ENCODE peak calls at places on chromosomes 2 and 18, in nine cellular contexts. N is hepatocyte, F is thyroid gland, X is cardiac muscle cell, O is neural progenitor cell, Y is H9, G is mesendoderm, W is PC-3, K is iPS DF 6.9. V is an unnamed sample. For H3K4me1, the result is how much of the 10 kb centered on the place peaks cover.

GRCh38 chr18:57438669-57439616 is 3.8 kb downstream of the ONECUT2 start:
- DNase-seq in X (no peak), F (no peak), W (no peak), G (peak), Y (no peak), N (no peak), O (peak), K (no peak), V (no peak)

GRCh38 chr2:49360051-49360767 is 205.9 kb upstream of the FSHR start:
- DNase-seq in F (no peak), O (peak), K (no peak), X (no peak), W (no peak), G (no peak), N (no peak), Y (no peak), V (no peak)

GRCh38 chr18:45957100-45957499 is 10.0 kb downstream of the EPG5 start:
- DNase-seq in G (no peak), F (no peak), X (peak), K (no peak), W (no peak), O (no peak), N (no peak), Y (no peak), V (no peak)

GRCh38 chr18:79940814-79941472 is 10.5 kb downstream of the SLC66A2 start:
- DNase-seq in X (no peak), N (no peak), K (no peak), Y (peak), O (no peak), W (no peak), G (no peak), F (no peak), V (no peak)

GRCh38 chr18:45449761-45450227 is 165.5 kb upstream of the SLC14A2 start:
- DNase-seq in F (peak), N (peak), X (peak), K (no peak), O (no peak), G (no peak), Y (no peak), W (no peak), V (no peak)

GRCh38 chr2:122749347-122749850 is 993.9 kb downstream of the TSN start:
- DNase-seq in K (no peak), W (peak), N (no peak), Y (no peak), O (no peak), G (no peak), X (peak), F (no peak), V (no peak)

GRCh38 chr2:172909454-172909853 is 166.2 kb upstream of the MAP3K20 start:
- DNase-seq in O (no peak), N (no peak), G (no peak), F (no peak), W (no peak), Y (no peak), X (no peak), K (no peak), V (no peak)

GRCh38 chr2:215540646-215541045 is 104.8 kb upstream of the FN1 start:
- DNase-seq in Y (no peak), X (peak), W (peak), O (no peak), N (no peak), F (no peak), K (no peak), G (no peak), V (no peak)

GRCh38 chr18:8895987-8896619 is 190.7 kb downstream of the MTCL1 start:
- DNase-seq in W (peak), X (peak), G (no peak), O (no peak), F (no peak), N (no peak), K (no peak), Y (no peak), V (no peak)

GRCh38 chr2:183059561-183059960 is 19.0 kb upstream of the DUSP19 start:
- DNase-seq in W (peak), O (no peak), F (no peak), N (peak), K (no peak), Y (no peak), X (peak), G (no peak), V (no peak)

GRCh38 chr2:41992700-41993070 is 55.1 kb upstream of the PKDCC start:
- DNase-seq in W (no peak), N (no peak), G (peak), O (no peak), K (no peak), Y (peak), F (no peak), X (no peak), V (no peak)

GRCh38 chr2:176270100-176270750 is 983 bp downstream of the MTX2 start:
- DNase-seq in F (no peak), O (no peak), K (no peak), X (no peak), Y (no peak), W (peak), N (no peak), G (no peak), V (no peak)

GRCh38 chr2:18630101-18630500 is 40.7 kb upstream of the NT5C1B start:
- DNase-seq in Y (no peak), O (no peak), F (no peak), X (peak), W (peak), G (no peak), K (no peak), N (no peak), V (no peak)

GRCh38 chr2:50754514-50754913 is 277.4 kb downstream of the NRXN1 start:
- DNase-seq in X (no peak), G (no peak), F (no peak), Y (no peak), N (no peak), O (no peak), K (no peak), W (no peak), V (no peak)

GRCh38 chr2:230902180-230902899 is 22.7 kb downstream of the GPR55 start:
- DNase-seq in N (peak), Y (peak), G (peak), O (peak), X (peak), W (peak), F (peak), K (peak), V (no peak)

GRCh38 chr2:74181739-74182138 is 3.1 kb upstream of the MOB1A start:
- DNase-seq in X (no peak), O (no peak), W (no peak), N (no peak), K (no peak), G (no peak), F (no peak), Y (no peak), V (no peak)

GRCh38 chr2:191539068-191539467 is 138.9 kb upstream of the NABP1 start:
- DNase-seq in N (peak), O (peak), G (peak), W (peak), Y (no peak), K (peak), X (peak), F (peak), V (no peak)

GRCh38 chr2:3290655-3291054 is 87.0 kb downstream of the EIPR1 start:
- DNase-seq in W (no peak), G (no peak), F (peak), K (no peak), O (no peak), X (no peak), N (no peak), Y (no peak), V (no peak)

GRCh38 chr18:36247036-36247435 is 50.5 kb upstream of the FHOD3 start:
- DNase-seq in G (peak), W (no peak), X (no peak), N (no peak), O (no peak), Y (peak), F (no peak), K (no peak), V (no peak)

GRCh38 chr2:71575966-71576365 is 122.6 kb downstream of the DYSF start:
- DNase-seq in F (no peak), Y (no peak), W (no peak), N (no peak), G (no peak), O (no peak), K (no peak), X (no peak), V (no peak)

DNA sequence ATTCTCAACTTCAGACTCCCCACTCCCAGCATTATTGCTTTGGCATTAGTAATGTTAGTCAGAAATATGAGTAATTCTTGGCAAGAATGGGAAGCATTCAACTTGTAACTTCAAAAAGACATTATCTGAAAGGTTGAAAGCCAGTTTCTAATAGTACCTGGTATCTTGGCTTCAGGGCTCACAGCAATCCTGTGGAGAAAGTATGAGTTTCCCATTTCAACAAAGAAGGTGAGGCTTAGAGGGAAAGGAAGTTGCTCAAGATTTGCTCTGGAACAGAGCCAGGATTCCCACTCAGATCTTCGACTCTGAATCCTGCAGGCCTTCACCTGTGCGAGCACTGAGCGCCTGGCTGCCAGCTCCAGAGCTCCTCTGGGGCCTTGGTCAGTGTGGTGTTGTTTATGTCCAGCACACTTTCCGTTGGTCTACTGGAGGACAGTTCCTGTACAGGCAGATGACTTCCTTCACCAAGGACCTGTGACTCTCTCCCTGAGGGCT is 136.1 kb downstream of the MCFD2 start:
- DNase-seq in F (no peak), Y (no peak), G (no peak), O (no peak), K (no peak), W (peak), N (no peak), X (peak), V (peak)
- H3K4me1 ChIP-seq in F (under half), Y (under half), G (under half), O (under half), K (under half), W (under half), N (under half), X (under half), V (under half)

DNA sequence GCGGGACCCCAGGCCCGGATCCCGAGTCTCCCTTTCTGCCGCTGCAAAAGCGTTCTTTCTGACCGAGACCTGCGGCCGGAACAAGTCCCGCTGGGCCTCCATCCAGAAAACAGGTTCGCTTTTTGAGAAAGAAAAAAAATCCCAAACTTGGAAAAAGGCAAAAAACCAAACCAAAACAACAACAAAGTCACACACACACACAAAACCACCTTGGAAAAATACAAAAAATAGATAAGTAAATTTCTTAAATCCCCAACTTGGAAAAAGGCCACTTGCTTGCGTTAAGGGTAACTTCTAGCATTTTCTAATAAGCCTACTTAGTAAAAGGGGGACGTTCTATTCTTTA is 250 bp upstream of the CHST10 start:
- DNase-seq in O (no peak), K (no peak), F (peak), W (no peak), G (no peak), Y (no peak), N (no peak), X (no peak), V (no peak)
- H3K27ac ChIP-seq in O (peak), K (no peak), F (peak), W (peak), G (peak), Y (no peak), N (peak), X (peak), V (peak)

GRCh38 chr2:101983928-101984327 is 7.8 kb upstream of the IL1R2 start:
- DNase-seq in N (no peak), W (peak), F (no peak), X (no peak), O (peak), Y (no peak), G (no peak), K (no peak), V (no peak)

GRCh38 chr2:101984656-101985055 is 7.1 kb upstream of the IL1R2 start:
- DNase-seq in Y (no peak), X (no peak), F (no peak), G (no peak), N (no peak), W (no peak), K (no peak), O (no peak), V (no peak)

GRCh38 chr2:101985101-101985792 is 6.5 kb upstream of the IL1R2 start:
- DNase-seq in G (no peak), K (no peak), X (no peak), Y (no peak), W (peak), N (no peak), O (no peak), F (peak), V (no peak)

GRCh38 chr2:101982630-101983029 is 9.1 kb upstream of the IL1R2 start:
- DNase-seq in Y (no peak), X (no peak), N (no peak), G (no peak), K (no peak), W (no peak), F (no peak), O (no peak), V (no peak)

GRCh38 chr2:101983486-101983885 is 8.3 kb upstream of the IL1R2 start:
- DNase-seq in N (no peak), X (peak), W (peak), K (no peak), F (peak), Y (no peak), G (peak), O (no peak), V (peak)
- H3K4me1 ChIP-seq in N (under half), X (under half), W (under half), K (under half), F (half or more), Y (under half), G (under half), O (under half), V (under half)

DNA sequence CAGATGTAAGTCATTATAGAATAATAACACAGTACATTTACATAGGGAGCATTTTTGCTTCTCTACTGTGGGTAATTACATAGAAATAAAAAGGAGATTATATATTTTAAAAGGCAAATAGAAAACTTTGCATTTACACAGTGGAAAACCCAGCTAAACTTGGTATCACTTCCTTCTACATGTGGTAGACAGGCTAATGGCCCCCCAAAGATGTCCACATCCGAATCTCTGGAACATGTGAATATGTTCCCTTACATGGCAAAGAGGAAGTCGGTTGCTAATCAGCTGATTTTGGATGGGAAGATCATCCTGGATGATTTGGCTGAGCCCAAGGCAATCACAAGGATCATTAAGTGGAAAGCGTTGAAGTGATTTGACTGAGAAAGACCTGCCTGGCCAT is 26.2 kb downstream of the CREG2 start:
- DNase-seq in W (no peak), G (no peak), O (no peak), Y (no peak), K (no peak), F (no peak), N (no peak), X (no peak), V (no peak)
- H3K27ac ChIP-seq in W (peak), G (no peak), O (no peak), Y (no peak), K (no peak), F (no peak), N (peak), X (no peak), V (no peak)

DNA sequence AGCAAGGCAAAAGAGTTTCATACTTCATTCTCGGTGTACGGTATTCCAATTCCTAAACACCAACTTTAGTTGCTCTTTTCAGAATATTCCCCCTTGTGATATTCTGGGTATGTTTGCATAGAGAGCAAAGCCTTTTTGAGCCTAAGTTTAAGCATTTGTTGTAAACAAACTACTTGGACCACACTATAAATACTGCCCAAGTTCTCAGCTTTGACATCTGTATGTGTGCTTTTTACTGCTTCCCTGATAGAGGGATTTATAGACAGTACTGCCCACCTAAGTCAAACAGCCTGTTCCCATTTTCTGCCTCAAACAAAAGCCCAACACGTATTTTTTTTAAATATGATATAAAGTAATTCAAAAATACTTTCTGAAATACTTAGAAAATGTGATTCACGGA is 36.8 kb downstream of the CCBE1 start:
- DNase-seq in X (no peak), G (no peak), N (no peak), K (no peak), Y (no peak), O (no peak), W (no peak), F (no peak), V (no peak)
- H3K4me1 ChIP-seq in X (under half), G (under half), N (under half), K (under half), Y (under half), O (under half), W (under half), F (under half), V (under half)

GRCh38 chr18:51734576-51734975 is 537.1 kb upstream of the MEX3C start:
- DNase-seq in Y (no peak), F (no peak), O (no peak), K (no peak), W (no peak), N (no peak), X (no peak), G (no peak), V (no peak)

GRCh38 chr18:51739044-51739666 is 541.7 kb upstream of the MEX3C start:
- DNase-seq in K (no peak), G (no peak), O (no peak), F (no peak), X (no peak), N (no peak), Y (no peak), W (no peak), V (no peak)
- H3K27ac ChIP-seq in K (no peak), G (no peak), O (no peak), F (no peak), X (no peak), N (no peak), Y (no peak), W (no peak), V (no peak)

GRCh38 chr2:60412626-60413025 is 140.8 kb downstream of the BCL11A start:
- DNase-seq in Y (no peak), W (no peak), G (no peak), K (no peak), F (no peak), X (no peak), N (no peak), O (no peak), V (no peak)
- H3K4me1 ChIP-seq in Y (under half), W (under half), G (under half), K (under half), F (under half), X (under half), N (under half), O (under half), V (under half)